ENCODE peak calls at places on chromosomes 3 and 15, in four cellular contexts. R is iris pigment epithelial cell, V is KBM-7, Y is GM12891. U is an unnamed sample.

GRCh38 chr3:134640378-134640777 is 10.4 kb downstream of the KY start:
- DNase-seq in R (no peak), V (no peak), Y (no peak), U (no peak)

GRCh38 chr3:149441662-149442442 is 32.6 kb upstream of the TM4SF4 start:
- DNase-seq in R (no peak), V (no peak), Y (no peak), U (no peak)

GRCh38 chr15:62352817-62353216 is 187.7 kb upstream of the C2CD4B start:
- DNase-seq in R (no peak), V (no peak), Y (no peak), U (no peak)

GRCh38 chr3:96754128-96754527 is 60.3 kb upstream of the EPHA6 start:
- DNase-seq in R (no peak), V (no peak), Y (no peak), U (no peak)

GRCh38 chr3:12954891-12955650 is 113.7 kb upstream of the RPL32 start:
- DNase-seq in R (no peak), V (no peak), Y (no peak), U (no peak)

GRCh38 chr3:54056521-54056920 is 65.8 kb upstream of the CACNA2D3 start:
- DNase-seq in R (no peak), V (no peak), Y (no peak), U (no peak)

GRCh38 chr3:57446318-57446841 is 97.8 kb downstream of the DNAH12 start:
- DNase-seq in R (peak; percentile 68), V (no peak), Y (no peak), U (no peak)

GRCh38 chr15:98292442-98293240 is 332.1 kb downstream of the ARRDC4 start:
- DNase-seq in R (peak; percentile 27), V (peak; percentile 44), Y (peak; percentile 50), U (peak; percentile 19)

GRCh38 chr15:64000183-64000710 is 46.0 kb downstream of the DAPK2 start:
- DNase-seq in R (no peak), V (no peak), Y (no peak), U (no peak)

GRCh38 chr15:90141646-90142045 is 39.4 kb upstream of the IDH2 start:
- DNase-seq in R (peak; percentile 48), V (no peak), Y (no peak), U (no peak)

GRCh38 chr3:177883957-177884356 is 652.3 kb upstream of the KCNMB2 start:
- DNase-seq in R (no peak), V (peak; percentile 31), Y (no peak), U (no peak)

GRCh38 chr3:141796436-141797166 is 33.4 kb downstream of the GRK7 start:
- DNase-seq in R (peak; percentile 55), V (peak; percentile 89), Y (peak; percentile 57), U (peak; percentile 76)

GRCh38 chr3:82587174-82587573 is 825.7 kb upstream of the GBE1 start:
- DNase-seq in R (no peak), V (no peak), Y (no peak), U (no peak)

GRCh38 chr3:96209703-96210102 is 604.7 kb upstream of the EPHA6 start:
- DNase-seq in R (no peak), V (no peak), Y (no peak), U (no peak)

GRCh38 chr3:55461896-55462295 is 25.2 kb downstream of the WNT5A start:
- DNase-seq in R (peak; percentile 88), V (no peak), Y (no peak), U (no peak)

GRCh38 chr3:156610154-156610553 is 55.2 kb upstream of the SSR3 start:
- DNase-seq in R (no peak), V (no peak), Y (no peak), U (no peak)

GRCh38 chr3:114294940-114295480 is 1.2 kb downstream of the TIGIT start:
- DNase-seq in R (no peak), V (no peak), Y (no peak), U (no peak)